ENCODE peak calls at places on chromosomes 13 and 19, in five cellular contexts. J, N, F, B and G are unnamed samples.

GRCh38 chr13:43085545-43085944 is 62.2 kb downstream of the DNAJC15 start:
- DNase-seq in F (no peak), B (no peak), N (peak), J (no peak), G (no peak)

GRCh38 chr13:45595968-45596367 is 19.6 kb downstream of the ERICH6B start:
- DNase-seq in J (peak), F (no peak), B (no peak), N (no peak), G (no peak)

GRCh38 chr19:12937243-12938053 is 961 bp upstream of the CALR start:
- DNase-seq in N (peak), B (no peak), F (no peak), J (peak), G (no peak)

GRCh38 chr19:12092065-12092867 is 27.7 kb downstream of the ZNF844 start:
- DNase-seq in N (peak), J (peak), B (peak), F (peak), G (peak)

GRCh38 chr13:33110713-33111413 is 94.6 kb downstream of the KL start:
- DNase-seq in F (no peak), J (no peak), B (peak), N (no peak), G (peak)

GRCh38 chr13:74883834-74884233 is 598.1 kb downstream of the TBC1D4 start:
- DNase-seq in J (peak), B (no peak), F (no peak), N (no peak), G (no peak)

GRCh38 chr19:16062789-16063188 is 13.5 kb upstream of the TPM4 start:
- DNase-seq in B (peak), N (no peak), J (peak), F (no peak), G (peak)

GRCh38 chr13:112351825-112352224 is 24.3 kb upstream of the SPACA7 start:
- DNase-seq in J (no peak), B (no peak), F (no peak), N (no peak), G (no peak)

GRCh38 chr13:28220166-28220565 is 81.8 kb downstream of the PAN3 start:
- DNase-seq in B (no peak), J (no peak), N (peak), F (no peak), G (no peak)

GRCh38 chr13:63696055-63696454 is 2280.4 kb upstream of the PCDH20 start:
- DNase-seq in B (no peak), J (no peak), F (no peak), N (no peak), G (no peak)

GRCh38 chr19:49151339-49152217 is 3.6 kb downstream of the HRC start:
- DNase-seq in N (peak), F (peak), B (peak), J (peak), G (peak)

GRCh38 chr19:3204646-3205275 is 19.0 kb downstream of the NCLN start:
- DNase-seq in B (no peak), F (no peak), J (no peak), N (no peak), G (no peak)

GRCh38 chr13:107351305-107351704 is 783.4 kb upstream of the ARGLU1 start:
- DNase-seq in F (no peak), N (no peak), B (no peak), J (peak), G (no peak)

GRCh38 chr13:67390462-67391093 is 160.4 kb upstream of the PCDH9 start:
- DNase-seq in B (no peak), J (no peak), N (peak), F (no peak), G (no peak)

GRCh38 chr19:5789201-5789795 is 1.7 kb downstream of the DUS3L start:
- DNase-seq in N (no peak), J (no peak), F (no peak), B (no peak), G (no peak)

GRCh38 chr13:111974065-111974640 is 92.8 kb upstream of the SOX1 start:
- DNase-seq in F (peak), B (no peak), J (no peak), N (no peak), G (no peak)

GRCh38 chr19:35732540-35733179 is 9.6 kb downstream of the IGFLR1 start:
- DNase-seq in J (no peak), B (no peak), F (no peak), N (no peak), G (no peak)

GRCh38 chr19:36838784-36839324 is 667 bp upstream of the ZNF790 start:
- DNase-seq in J (no peak), F (no peak), N (peak), B (no peak), G (no peak)

GRCh38 chr13:21016487-21016886 is 44.9 kb downstream of the LATS2 start:
- DNase-seq in N (no peak), F (no peak), J (no peak), B (no peak), G (no peak)

GRCh38 chr19:35320285-35320706 is 8.7 kb upstream of the CD22 start:
- DNase-seq in F (no peak), J (no peak), B (no peak), N (no peak), G (no peak)

GRCh38 chr19:32890841-32891240 is 21.3 kb upstream of the SLC7A9 start:
- DNase-seq in J (no peak), N (no peak), B (no peak), F (no peak), G (no peak)

GRCh38 chr19:10694706-10695105 is 6.5 kb upstream of the QTRT1 start:
- DNase-seq in F (no peak), J (no peak), B (no peak), N (no peak), G (no peak)

GRCh38 chr13:74678308-74678958 is 544.2 kb upstream of the KLF12 start:
- DNase-seq in F (no peak), N (no peak), B (no peak), J (no peak), G (no peak)

GRCh38 chr13:50891206-50891605 is 18.4 kb upstream of the RNASEH2B start:
- DNase-seq in F (no peak), N (no peak), J (no peak), B (no peak), G (no peak)